ENCODE peak calls at places on chromosomes 12 and 14, in seven cellular contexts. U is GM12892, N is GM12878, M is HepG2, L is K562, B is H1, D is SK-N-SH. K is an unnamed sample.
A peak's percentile ranks its signal among the peaks of the same experiment; 100 is the strongest.

GRCh38 chr12:92729773-92730305 is 27.1 kb downstream of the PLEKHG7 start:
- DNase-seq in U (no peak), N (no peak), M (no peak), L (no peak), B (no peak), D (no peak), K (no peak)

GRCh38 chr14:95327558-95328374 is 8.1 kb upstream of the CLMN start:
- DNase-seq in U (peak; percentile 54), N (peak; percentile 91), M (no peak), L (no peak), B (no peak), D (no peak), K (peak; percentile 50)

GRCh38 chr14:99254391-99255009 is 17.5 kb downstream of the BCL11B start:
- DNase-seq in U (no peak), N (no peak), M (no peak), L (no peak), B (no peak), D (no peak), K (no peak)

GRCh38 chr12:8950702-8951478 is 1.4 kb upstream of the M6PR start:
- DNase-seq in U (no peak), N (no peak), M (no peak), L (no peak), B (no peak), D (no peak), K (no peak)

GRCh38 chr12:111585619-111586135 is 13.4 kb downstream of the ATXN2 start:
- DNase-seq in U (no peak), N (no peak), M (no peak), L (no peak), B (no peak), D (no peak), K (no peak)

GRCh38 chr14:56300495-56300894 is 182.3 kb downstream of the PELI2 start:
- DNase-seq in U (no peak), N (no peak), M (no peak), L (no peak), B (no peak), D (no peak), K (no peak)

GRCh38 chr14:91681893-91682563 is 49.9 kb downstream of the CATSPERB start:
- DNase-seq in U (no peak), N (no peak), M (no peak), L (no peak), B (no peak), D (no peak), K (no peak)

GRCh38 chr12:21983102-21983501 is 41.9 kb upstream of the ABCC9 start:
- DNase-seq in U (no peak), N (no peak), M (no peak), L (no peak), B (no peak), D (no peak), K (no peak)

GRCh38 chr12:71710276-71711125 is 24.6 kb downstream of the TMEM19 start:
- DNase-seq in U (no peak), N (no peak), M (peak; percentile 34), L (no peak), B (peak; percentile 19), D (no peak), K (no peak)

GRCh38 chr14:28756896-28757570 is 9.6 kb upstream of the FOXG1 start:
- DNase-seq in U (no peak), N (no peak), M (peak; percentile 72), L (peak; percentile 9), B (no peak), D (peak; percentile 52), K (no peak)

DNA sequence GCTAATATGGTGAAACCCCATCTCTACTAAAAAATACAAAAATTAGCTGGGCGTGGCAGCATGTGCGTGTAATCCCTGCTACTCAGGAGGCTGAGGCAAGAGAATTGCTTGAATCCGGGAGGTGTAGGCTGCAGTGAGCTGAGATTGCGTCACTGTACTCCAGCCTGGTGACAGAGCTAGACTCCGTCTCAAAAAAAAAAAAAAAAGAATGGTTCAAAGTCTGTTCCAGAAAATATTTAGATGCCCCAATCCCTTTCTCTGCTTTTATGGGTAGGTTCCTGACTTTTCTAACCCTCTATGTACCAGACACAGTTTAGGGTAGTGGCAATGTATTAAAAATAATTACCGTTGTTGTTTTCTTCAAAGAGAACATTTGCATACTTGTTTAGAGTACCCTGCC is 161.4 kb downstream of the STXBP6 start:
- DNase-seq in U (no peak), N (no peak), M (peak; percentile 77), L (no peak), B (no peak), D (no peak), K (no peak)
- TF ChIP-seq TAF1 in U (no peak), N (no peak), M (no peak), L (no peak), B (no peak), D (no peak), K (no peak)

GRCh38 chr14:69685716-69686115 is 74.3 kb downstream of the SUSD6 start:
- DNase-seq in U (no peak), N (no peak), M (peak; percentile 62), L (no peak), B (no peak), D (no peak), K (no peak)
- TF ChIP-seq TAF1 in U (no peak), N (no peak), M (no peak), L (no peak), B (no peak), D (no peak), K (no peak)

GRCh38 chr12:107574691-107575090 is 110.9 kb upstream of the PWP1 start:
- DNase-seq in U (no peak), N (no peak), M (no peak), L (no peak), B (no peak), D (no peak), K (no peak)
- TF ChIP-seq TAF1 in U (no peak), N (no peak), M (no peak), L (no peak), B (no peak), D (no peak), K (no peak)

DNA sequence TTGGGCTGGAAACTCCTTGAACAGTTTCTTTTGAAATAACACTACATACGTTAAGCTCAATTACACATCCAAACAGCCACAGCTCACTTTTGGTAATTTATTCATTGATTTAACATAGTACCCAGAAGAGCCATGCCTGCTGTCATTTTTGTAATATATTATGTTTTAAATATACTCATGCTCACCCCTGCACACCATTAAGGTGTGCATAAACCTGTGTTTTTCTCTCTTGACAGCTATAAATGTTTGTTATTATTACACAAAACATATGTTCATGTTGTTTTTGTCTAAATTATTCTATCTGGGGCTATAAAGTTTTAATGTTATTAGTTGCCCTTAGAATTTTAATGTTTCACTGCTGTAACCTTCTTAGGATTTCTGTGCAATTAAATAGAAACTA is 296.1 kb downstream of the AKAP6 start:
- DNase-seq in U (no peak), N (no peak), M (no peak), L (no peak), B (no peak), D (no peak), K (no peak)
- TF ChIP-seq TAF1 in U (no peak), N (no peak), M (no peak), L (no peak), B (no peak), D (no peak), K (no peak)